ENCODE peak calls at places on chromosomes 2 and 18, in eight cellular contexts. A is fibroblast of lung, Y is right atrium auricular region, N is PC-3, V is astrocyte, G is body of pancreas, T is ovary, K is heart right ventricle. M is an unnamed sample.

GRCh38 chr2:102674836-102675235 is 55.5 kb downstream of the SLC9A2 start:
- DNase-seq in A (no peak), Y (no peak), N (no peak), V (no peak), G (no peak), T (no peak), K (no peak), M (no peak)

GRCh38 chr2:162704496-162704895 is 134.1 kb downstream of the KCNH7 start:
- DNase-seq in A (no peak), Y (no peak), N (no peak), V (no peak), G (no peak), T (no peak), K (no peak), M (no peak)

GRCh38 chr2:46805401-46805951 is 110.1 kb downstream of the MCFD2 start:
- DNase-seq in A (no peak), Y (no peak), N (no peak), V (no peak), G (no peak), T (no peak), K (no peak), M (no peak)

GRCh38 chr2:196213252-196213651 is 41.9 kb upstream of the STK17B start:
- DNase-seq in A (no peak), Y (no peak), N (no peak), V (no peak), G (no peak), T (no peak), K (no peak), M (no peak)

GRCh38 chr2:142190805-142191204 is 60.0 kb upstream of the LRP1B start:
- DNase-seq in A (no peak), Y (no peak), N (peak; percentile 15), V (peak; percentile 35), G (no peak), T (no peak), K (no peak), M (no peak)

GRCh38 chr18:13407484-13407883 is 188.9 kb downstream of the LDLRAD4 start:
- DNase-seq in A (no peak), Y (no peak), N (no peak), V (no peak), G (no peak), T (no peak), K (no peak), M (no peak)

GRCh38 chr2:162926501-162926900 is 87.9 kb upstream of the KCNH7 start:
- DNase-seq in A (no peak), Y (no peak), N (peak; percentile 96), V (peak; percentile 93), G (peak; percentile 36), T (no peak), K (no peak), M (no peak)

GRCh38 chr2:23516546-23517256 is 131.7 kb downstream of the KLHL29 start:
- DNase-seq in A (no peak), Y (no peak), N (no peak), V (no peak), G (no peak), T (no peak), K (no peak), M (no peak)

GRCh38 chr2:212540356-212540755 is 1.8 kb upstream of the ERBB4 start:
- DNase-seq in A (no peak), Y (no peak), N (no peak), V (no peak), G (no peak), T (no peak), K (no peak), M (no peak)

GRCh38 chr2:27992787-27993747 is 102.5 kb downstream of the BABAM2 start:
- DNase-seq in A (peak; percentile 34), Y (no peak), N (peak; percentile 71), V (peak; percentile 79), G (no peak), T (no peak), K (no peak), M (peak; percentile 7)

GRCh38 chr2:222916229-222917197 is 55.7 kb downstream of the ACSL3 start:
- DNase-seq in A (peak; percentile 34), Y (no peak), N (no peak), V (no peak), G (no peak), T (no peak), K (no peak), M (no peak)

GRCh38 chr2:162908567-162908966 is 70.0 kb upstream of the KCNH7 start:
- DNase-seq in A (no peak), Y (no peak), N (no peak), V (no peak), G (no peak), T (no peak), K (no peak), M (no peak)

GRCh38 chr2:233281553-233281952 is 26.1 kb upstream of the SAG start:
- DNase-seq in A (no peak), Y (no peak), N (no peak), V (no peak), G (no peak), T (no peak), K (no peak), M (no peak)

GRCh38 chr2:45069711-45070664 is 60.7 kb upstream of the SIX2 start:
- DNase-seq in A (peak; percentile 14), Y (no peak), N (no peak), V (no peak), G (no peak), T (no peak), K (no peak), M (no peak)

GRCh38 chr2:62292190-62292589 is 96.3 kb downstream of the B3GNT2 start:
- DNase-seq in A (no peak), Y (no peak), N (no peak), V (peak; percentile 76), G (peak; percentile 84), T (no peak), K (peak; percentile 16), M (no peak)

GRCh38 chr2:26552641-26553040 is 74.7 kb upstream of the OTOF start:
- DNase-seq in A (no peak), Y (no peak), N (no peak), V (no peak), G (no peak), T (no peak), K (no peak), M (no peak)

GRCh38 chr2:26555246-26556133 is 77.6 kb upstream of the OTOF start:
- DNase-seq in A (no peak), Y (no peak), N (peak; percentile 10), V (no peak), G (no peak), T (no peak), K (no peak), M (no peak)

GRCh38 chr2:26550276-26551015 is 72.5 kb upstream of the OTOF start:
- DNase-seq in A (no peak), Y (no peak), N (no peak), V (no peak), G (no peak), T (no peak), K (no peak), M (no peak)
- H3K27me3 ChIP-seq in A (peaks cover 5% of the 10 kb centered on the region), Y (no peaks in the 10 kb centered on the region), N (peaks cover 25% of the 10 kb centered on the region), V (peaks cover 16% of the 10 kb centered on the region), G (no peaks in the 10 kb centered on the region), T (no peaks in the 10 kb centered on the region), K (peaks cover 32% of the 10 kb centered on the region), M (peaks cover 3% of the 10 kb centered on the region)

DNA sequence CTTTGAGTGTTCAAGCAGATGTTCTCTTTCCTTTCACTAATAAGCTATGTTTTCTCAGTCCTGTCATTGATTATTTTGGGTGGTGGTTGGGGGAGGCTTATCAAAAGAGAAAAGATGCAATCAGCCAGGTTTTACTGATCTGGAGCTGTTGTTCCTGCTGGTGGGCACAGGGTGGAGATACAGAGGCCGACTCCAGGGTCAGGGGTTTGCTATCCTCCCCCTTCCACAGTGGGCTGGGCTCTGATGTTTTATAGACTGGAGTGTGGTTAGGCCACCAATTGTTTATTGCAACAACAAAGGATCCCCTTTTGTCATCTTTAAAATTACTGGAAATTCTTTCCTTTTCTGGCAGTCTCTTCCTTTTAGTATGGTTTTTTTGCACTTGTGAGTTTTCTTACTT is 120.5 kb downstream of the TANC1 start:
- DNase-seq in A (no peak), Y (no peak), N (no peak), V (no peak), G (no peak), T (no peak), K (no peak), M (no peak)
- TF ChIP-seq CTCF in A (no peak), Y (no peak), N (no peak), V (no peak), G (no peak), T (no peak), K (no peak), M (no peak)

GRCh38 chr2:26558271-26559043 is 80.5 kb upstream of the OTOF start:
- DNase-seq in A (no peak), Y (no peak), N (no peak), V (peak; percentile 41), G (no peak), T (no peak), K (no peak), M (no peak)
- H3K27me3 ChIP-seq in A (peaks cover 41% of the 10 kb centered on the region), Y (no peaks in the 10 kb centered on the region), N (peaks cover 76% of the 10 kb centered on the region), V (peaks cover 66% of the 10 kb centered on the region), G (no peaks in the 10 kb centered on the region), T (no peaks in the 10 kb centered on the region), K (peaks cover 79% of the 10 kb centered on the region), M (peaks cover 51% of the 10 kb centered on the region)

GRCh38 chr2:189702071-189702470 is 27.6 kb downstream of the ANKAR start:
- DNase-seq in A (no peak), Y (no peak), N (peak; percentile 18), V (no peak), G (no peak), T (no peak), K (no peak), M (no peak)
- TF ChIP-seq CTCF in A (no peak), Y (no peak), N (peak; percentile 40), V (peak; percentile 14), G (no peak), T (no peak), K (no peak), M (no peak)

GRCh38 chr2:72925328-72925943 is 8.1 kb downstream of the EMX1 start:
- DNase-seq in A (no peak), Y (no peak), N (no peak), V (no peak), G (no peak), T (no peak), K (no peak), M (no peak)
- H3K27me3 ChIP-seq in A (peaks cover 90% of the 10 kb centered on the region), Y (peaks cover 49% of the 10 kb centered on the region), N (peaks cover 92% of the 10 kb centered on the region), V (peaks cover 94% of the 10 kb centered on the region), G (peaks cover 7% of the 10 kb centered on the region), T (no peaks in the 10 kb centered on the region), K (peaks cover 100% of the 10 kb centered on the region), M (peaks cover 81% of the 10 kb centered on the region)

DNA sequence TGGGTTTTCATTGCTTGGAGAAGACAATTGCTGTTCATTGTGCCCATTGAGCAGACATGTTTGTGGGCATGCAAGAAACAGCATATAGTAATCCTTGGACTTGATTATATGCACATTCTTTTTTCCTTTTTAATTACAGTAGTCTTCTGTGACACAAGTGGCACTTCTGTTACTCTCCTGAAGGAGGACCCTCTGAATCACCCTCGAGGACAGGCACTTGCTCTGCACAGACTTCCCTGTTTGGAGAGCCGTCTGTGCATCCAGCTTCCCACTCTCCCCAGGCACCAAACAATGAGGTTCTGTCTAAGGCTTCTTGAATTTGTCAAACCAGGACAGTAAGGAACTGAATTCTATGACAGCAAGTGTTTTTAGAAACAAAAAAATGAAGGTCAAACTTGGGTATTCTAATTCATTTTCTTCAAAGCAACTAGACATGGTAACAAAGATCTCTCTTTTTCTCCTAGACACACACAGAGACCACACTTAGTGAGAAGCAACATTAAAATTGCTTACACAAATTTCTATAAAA is 844.6 kb upstream of the ID2 start:
- DNase-seq in A (no peak), Y (no peak), N (no peak), V (no peak), G (no peak), T (no peak), K (no peak), M (no peak)
- TF ChIP-seq CTCF in A (no peak), Y (no peak), N (no peak), V (no peak), G (no peak), T (no peak), K (no peak), M (no peak)

GRCh38 chr2:218852911-218853667 is 6.5 kb upstream of the WNT6 start:
- DNase-seq in A (peak; percentile 62), Y (no peak), N (peak; percentile 76), V (peak; percentile 40), G (peak; percentile 59), T (no peak), K (peak; percentile 34), M (no peak)
- H3K27me3 ChIP-seq in A (peaks cover 31% of the 10 kb centered on the region), Y (peaks cover 4% of the 10 kb centered on the region), N (no peaks in the 10 kb centered on the region), V (peaks cover 50% of the 10 kb centered on the region), G (no peaks in the 10 kb centered on the region), T (no peaks in the 10 kb centered on the region), K (peaks cover 96% of the 10 kb centered on the region), M (peaks cover 39% of the 10 kb centered on the region)